ENCODE peak calls at places on chromosome 9, in five cellular contexts. I is astrocyte, E is RWPE1, Z is foreskin fibroblast, X is GM06990. O is an unnamed sample.

GRCh38 chr9:76107487-76107886 is 217.0 kb downstream of the PCSK5 start:
- DNase-seq in E (no peak), I (peak; percentile 86), X (no peak), Z (peak; percentile 8), O (no peak)

GRCh38 chr9:131237931-131238401 is 38.3 kb downstream of the FAM78A start:
- DNase-seq in Z (peak; percentile 80), X (peak; percentile 76), I (peak; percentile 90), E (peak; percentile 54), O (peak; percentile 16)

GRCh38 chr9:73824671-73825070 is 672.5 kb upstream of the RORB start:
- DNase-seq in X (no peak), E (no peak), Z (no peak), I (no peak), O (no peak)

GRCh38 chr9:38046669-38047300 is 22.2 kb downstream of the SHB start:
- DNase-seq in X (no peak), I (peak; percentile 86), E (peak; percentile 83), Z (no peak), O (no peak)

GRCh38 chr9:89684912-89685636 is 80.3 kb downstream of the GADD45G start:
- DNase-seq in E (no peak), X (no peak), Z (no peak), I (no peak), O (no peak)

GRCh38 chr9:128341435-128341849 is 1.1 kb downstream of the SLC27A4 start:
- DNase-seq in I (peak; percentile 32), X (peak; percentile 45), Z (peak; percentile 54), E (peak; percentile 94), O (no peak)

GRCh38 chr9:115606851-115607250 is 488.9 kb upstream of the TNC start:
- DNase-seq in X (no peak), Z (peak; percentile 41), I (no peak), E (no peak), O (peak; percentile 81)

GRCh38 chr9:99818439-99818992 is 3.2 kb upstream of the NR4A3 start:
- DNase-seq in X (no peak), E (no peak), I (no peak), Z (no peak), O (no peak)

GRCh38 chr9:127930298-127931091 is at the start of gene PIP5KL1:
- DNase-seq in E (peak; percentile 99), I (peak; percentile 59), X (peak; percentile 85), Z (peak; percentile 89), O (no peak)

GRCh38 chr9:127783111-127783621 is 2.7 kb upstream of the CDK9 start:
- DNase-seq in I (no peak), E (no peak), X (peak; percentile 82), Z (no peak), O (no peak)

GRCh38 chr9:33202552-33203300 is 35.6 kb upstream of the B4GALT1 start:
- DNase-seq in X (peak; percentile 70), Z (peak; percentile 55), I (peak; percentile 55), E (no peak), O (peak; percentile 44)

GRCh38 chr9:32955655-32956478 is 45.6 kb downstream of the APTX start:
- DNase-seq in E (no peak), X (no peak), I (no peak), Z (no peak), O (no peak)

GRCh38 chr9:132443951-132444615 is 34.1 kb downstream of the CFAP77 start:
- DNase-seq in Z (no peak), E (no peak), I (no peak), X (no peak), O (no peak)

GRCh38 chr9:38761334-38761733 is 41.4 kb upstream of the FAM240B start:
- DNase-seq in I (no peak), E (no peak), Z (no peak), X (no peak), O (no peak)

GRCh38 chr9:107587175-107587963 is 97.8 kb upstream of the KLF4 start:
- DNase-seq in Z (no peak), E (no peak), I (no peak), X (no peak), O (no peak)

GRCh38 chr9:78368236-78368635 is 71.3 kb downstream of the PSAT1 start:
- DNase-seq in Z (no peak), E (no peak), X (no peak), I (peak; percentile 22), O (no peak)

GRCh38 chr9:131281119-131281965 is 5.0 kb upstream of the FAM78A start:
- DNase-seq in E (no peak), X (no peak), Z (no peak), I (no peak), O (no peak)

GRCh38 chr9:91758491-91758981 is 191.5 kb downstream of the ROR2 start:
- DNase-seq in X (peak; percentile 30), E (peak; percentile 48), I (no peak), Z (peak; percentile 28), O (peak; percentile 70)

GRCh38 chr9:20618361-20618799 is 3.9 kb downstream of the MLLT3 start:
- DNase-seq in E (peak; percentile 54), Z (peak; percentile 85), I (peak; percentile 29), X (no peak), O (no peak)

GRCh38 chr9:126722922-126723806 is 81.7 kb upstream of the ZBTB43 start:
- DNase-seq in I (no peak), X (peak; percentile 86), Z (no peak), E (peak; percentile 67), O (no peak)

DNA sequence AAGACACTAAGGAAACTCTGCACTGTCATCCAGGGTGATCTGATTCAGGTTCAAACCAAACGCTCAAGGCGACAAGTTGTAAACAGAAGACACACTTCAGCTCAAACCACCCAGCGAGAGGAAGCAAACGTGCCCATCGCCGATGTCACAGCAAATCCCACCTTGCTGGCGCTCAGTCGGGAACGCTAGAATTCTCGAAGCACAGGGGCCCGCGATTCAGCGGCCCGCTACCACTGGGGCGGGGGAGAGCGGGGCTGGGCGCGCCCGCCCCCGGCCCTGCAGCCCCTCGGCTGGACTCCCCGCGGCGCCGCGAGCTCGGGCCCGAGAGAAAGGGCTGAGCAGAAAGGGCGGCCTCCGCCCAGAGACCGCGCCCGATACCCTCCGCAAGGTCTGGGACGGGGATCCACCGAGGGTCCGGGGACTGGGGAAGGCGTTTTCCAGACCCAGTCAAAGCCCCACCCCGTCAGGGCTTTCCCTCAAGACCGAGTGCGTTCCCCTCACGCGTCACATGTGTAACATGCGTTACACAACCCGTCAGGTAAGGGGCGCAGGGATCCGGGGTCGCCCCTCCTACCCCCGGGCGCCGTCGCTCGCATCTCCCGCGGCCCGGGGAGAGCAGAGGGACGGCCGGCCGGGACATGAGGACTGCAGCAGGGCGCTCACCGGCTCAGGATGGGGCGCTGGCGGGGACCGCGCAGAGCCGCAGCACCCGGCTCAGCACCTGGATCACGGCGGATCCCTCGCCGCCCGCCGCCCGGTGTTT is 461 bp downstream of the AGTPBP1 start:
- DNase-seq in I (peak; percentile 8), X (no peak), E (peak; percentile 38), Z (peak; percentile 1), O (no peak)
- TF ChIP-seq CTCF in I (no peak), X (no peak), E (no peak), Z (no peak), O (no peak)

GRCh38 chr9:96618209-96619108 is 1.2 kb downstream of the CDC14B start:
- DNase-seq in Z (peak; percentile 66), I (no peak), E (peak; percentile 66), X (no peak), O (no peak)

GRCh38 chr9:96619109-96619435 is 571 bp downstream of the CDC14B start:
- DNase-seq in E (no peak), X (no peak), Z (no peak), I (no peak), O (no peak)

GRCh38 chr9:96617439-96618185 is 2.0 kb downstream of the CDC14B start:
- DNase-seq in I (no peak), E (no peak), Z (no peak), X (no peak), O (no peak)

GRCh38 chr9:96615421-96615820 is 4.2 kb downstream of the CDC14B start:
- DNase-seq in E (no peak), I (no peak), Z (no peak), X (no peak), O (no peak)

DNA sequence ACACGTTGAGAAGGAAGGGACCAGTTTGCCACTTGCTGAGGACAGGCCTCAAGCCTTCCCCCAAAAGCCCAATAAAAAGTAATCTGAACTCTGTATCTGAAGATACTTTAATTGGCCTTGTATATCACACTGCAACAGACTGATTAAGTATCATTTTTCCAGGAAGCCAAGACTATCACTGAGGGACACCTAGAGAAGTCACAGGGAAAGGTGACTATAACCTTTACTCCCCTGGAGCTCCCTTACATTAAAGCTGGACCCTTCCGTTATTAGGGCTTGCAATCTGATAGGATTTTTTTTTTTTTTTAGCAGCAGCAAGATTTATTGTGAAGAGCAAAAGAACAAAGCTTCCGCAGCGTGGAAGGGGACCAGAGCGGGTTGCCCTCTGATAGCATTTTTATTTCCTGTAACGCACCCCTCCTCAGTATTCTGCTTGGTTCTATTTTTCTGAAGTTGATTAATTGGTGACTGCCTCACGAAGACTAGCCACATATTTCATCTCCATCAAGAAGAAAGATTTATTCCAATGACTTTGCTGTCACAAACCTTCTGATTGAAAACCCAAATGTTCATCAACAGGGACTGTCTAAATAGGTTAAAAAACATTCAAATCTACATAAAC is 2.7 kb downstream of the CDC14B start:
- DNase-seq in E (no peak), I (no peak), X (no peak), Z (no peak), O (no peak)
- TF ChIP-seq CTCF in E (no peak), I (no peak), X (no peak), Z (no peak), O (no peak)

GRCh38 chr9:77212801-77213200 is 35.5 kb downstream of the VPS13A start:
- DNase-seq in Z (no peak), X (no peak), I (no peak), E (no peak), O (no peak)
- TF ChIP-seq CTCF in Z (no peak), X (no peak), I (no peak), E (no peak), O (no peak)

GRCh38 chr9:70112981-70113380 is 69.3 kb downstream of the MAMDC2 start:
- DNase-seq in E (no peak), I (peak; percentile 20), X (no peak), Z (no peak), O (no peak)

GRCh38 chr9:70114898-70115297 is 71.2 kb downstream of the MAMDC2 start:
- DNase-seq in I (no peak), E (no peak), X (no peak), Z (no peak), O (no peak)

GRCh38 chr9:70111042-70111602 is 67.5 kb downstream of the MAMDC2 start:
- DNase-seq in I (peak; percentile 50), E (peak; percentile 62), X (no peak), Z (peak; percentile 65), O (peak; percentile 66)

GRCh38 chr9:70111641-70112236 is 68.1 kb downstream of the MAMDC2 start:
- DNase-seq in I (no peak), X (no peak), E (peak; percentile 64), Z (no peak), O (no peak)

DNA sequence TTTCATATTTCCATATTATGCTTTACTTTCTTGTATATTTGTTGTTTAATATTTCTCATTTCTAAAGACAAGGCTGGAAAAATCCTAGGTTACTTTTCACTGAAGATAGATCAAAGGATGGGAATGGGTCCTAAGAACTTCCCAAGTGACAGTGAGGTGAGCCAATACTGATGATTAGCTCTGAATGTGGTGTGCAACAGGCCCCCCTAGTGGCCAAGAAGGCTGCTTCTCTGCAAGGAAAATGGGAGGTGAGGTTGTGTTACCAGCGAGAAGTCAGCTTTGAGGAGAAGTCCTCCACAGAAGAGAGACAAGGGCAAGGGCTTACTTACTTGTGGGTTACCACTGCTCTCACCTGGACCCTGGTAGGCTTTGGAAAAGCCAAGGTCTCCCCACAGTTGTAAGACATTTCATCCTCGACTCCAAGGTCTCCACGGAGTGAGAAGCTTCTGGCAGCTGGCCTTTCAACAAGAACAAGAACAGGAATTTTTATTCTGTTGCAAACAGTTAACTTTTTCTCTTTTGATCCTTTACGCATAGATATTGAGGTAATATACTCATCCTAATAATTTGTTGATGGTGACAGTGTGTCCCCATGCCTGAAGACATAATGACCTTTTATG is 69.9 kb downstream of the MAMDC2 start:
- DNase-seq in X (no peak), I (peak; percentile 54), Z (peak; percentile 58), E (peak; percentile 76), O (peak; percentile 40)
- TF ChIP-seq CTCF in X (peak; percentile 87), I (peak; percentile 81), Z (peak; percentile 95), E (peak; percentile 73), O (peak; percentile 96)